ENCODE peak calls at places on chromosomes 11 and 22, in seven cellular contexts. One of them, this sample, is unnamed.
A peak's percentile ranks its signal among the peaks of the same experiment; 100 is the strongest.

GRCh38 chr22:47847281-47847890 is 1084.9 kb downstream of the TBC1D22A start:
- DNase-seq in activated T-helper 1 cell treated with anti-CD3 and anti-CD28 coated beads, Interleukin-2, amount 50 U/mL, for 16 hours: no peak
- DNase-seq in epithelial cell of esophagus: no peak
- DNase-seq in hippocampal formation: no peak
- DNase-seq in HL-60: no peak
- DNase-seq in Calu3: no peak
- DNase-seq in activated naive CD4-positive, alpha-beta T cell: no peak
- DNase-seq in this sample: no peak

GRCh38 chr11:97567801-97568200 is 1178.0 kb downstream of the JRKL start:
- DNase-seq in activated T-helper 1 cell treated with anti-CD3 and anti-CD28 coated beads, Interleukin-2, amount 50 U/mL, for 16 hours: no peak
- DNase-seq in epithelial cell of esophagus: no peak
- DNase-seq in hippocampal formation: no peak
- DNase-seq in HL-60: no peak
- DNase-seq in Calu3: no peak
- DNase-seq in activated naive CD4-positive, alpha-beta T cell: no peak
- DNase-seq in this sample: no peak

GRCh38 chr22:47144791-47145425 is 382.5 kb downstream of the TBC1D22A start:
- DNase-seq in activated T-helper 1 cell treated with anti-CD3 and anti-CD28 coated beads, Interleukin-2, amount 50 U/mL, for 16 hours: no peak
- DNase-seq in epithelial cell of esophagus: no peak
- DNase-seq in hippocampal formation: no peak
- DNase-seq in HL-60: no peak
- DNase-seq in Calu3: no peak
- DNase-seq in activated naive CD4-positive, alpha-beta T cell: no peak
- DNase-seq in this sample: no peak

GRCh38 chr11:77113382-77114088 is 10.9 kb downstream of the OMP start:
- DNase-seq in activated T-helper 1 cell treated with anti-CD3 and anti-CD28 coated beads, Interleukin-2, amount 50 U/mL, for 16 hours: no peak
- DNase-seq in epithelial cell of esophagus: peak; percentile 40
- DNase-seq in hippocampal formation: no peak
- DNase-seq in HL-60: no peak
- DNase-seq in Calu3: peak; percentile 76
- DNase-seq in activated naive CD4-positive, alpha-beta T cell: peak; percentile 2
- DNase-seq in this sample: peak; percentile 88

GRCh38 chr11:115676768-115677167 is 172.6 kb upstream of the CADM1 start:
- DNase-seq in activated T-helper 1 cell treated with anti-CD3 and anti-CD28 coated beads, Interleukin-2, amount 50 U/mL, for 16 hours: no peak
- DNase-seq in epithelial cell of esophagus: no peak
- DNase-seq in hippocampal formation: no peak
- DNase-seq in HL-60: no peak
- DNase-seq in Calu3: no peak
- DNase-seq in activated naive CD4-positive, alpha-beta T cell: no peak
- DNase-seq in this sample: no peak

GRCh38 chr11:114154271-114155047 is 94.9 kb downstream of the ZBTB16 start:
- DNase-seq in activated T-helper 1 cell treated with anti-CD3 and anti-CD28 coated beads, Interleukin-2, amount 50 U/mL, for 16 hours: no peak
- DNase-seq in epithelial cell of esophagus: peak; percentile 90
- DNase-seq in hippocampal formation: no peak
- DNase-seq in HL-60: peak; percentile 88
- DNase-seq in Calu3: no peak
- DNase-seq in activated naive CD4-positive, alpha-beta T cell: no peak
- DNase-seq in this sample: no peak

GRCh38 chr11:125569913-125570621 is 790 bp downstream of the EI24 start:
- DNase-seq in activated T-helper 1 cell treated with anti-CD3 and anti-CD28 coated beads, Interleukin-2, amount 50 U/mL, for 16 hours: no peak
- DNase-seq in epithelial cell of esophagus: peak; percentile 49
- DNase-seq in hippocampal formation: no peak
- DNase-seq in HL-60: no peak
- DNase-seq in Calu3: no peak
- DNase-seq in activated naive CD4-positive, alpha-beta T cell: no peak
- DNase-seq in this sample: no peak

GRCh38 chr22:30176431-30176830 is 70.1 kb downstream of the LIF start:
- DNase-seq in activated T-helper 1 cell treated with anti-CD3 and anti-CD28 coated beads, Interleukin-2, amount 50 U/mL, for 16 hours: no peak
- DNase-seq in epithelial cell of esophagus: peak; percentile 60
- DNase-seq in hippocampal formation: no peak
- DNase-seq in HL-60: no peak
- DNase-seq in Calu3: no peak
- DNase-seq in activated naive CD4-positive, alpha-beta T cell: no peak
- DNase-seq in this sample: no peak

GRCh38 chr11:70891844-70892380 is 360.5 kb downstream of the SHANK2 start:
- DNase-seq in activated T-helper 1 cell treated with anti-CD3 and anti-CD28 coated beads, Interleukin-2, amount 50 U/mL, for 16 hours: no peak
- DNase-seq in epithelial cell of esophagus: no peak
- DNase-seq in hippocampal formation: no peak
- DNase-seq in HL-60: no peak
- DNase-seq in Calu3: no peak
- DNase-seq in activated naive CD4-positive, alpha-beta T cell: no peak
- DNase-seq in this sample: no peak

GRCh38 chr11:83666149-83666548 is 380.0 kb upstream of the CCDC90B start:
- DNase-seq in activated T-helper 1 cell treated with anti-CD3 and anti-CD28 coated beads, Interleukin-2, amount 50 U/mL, for 16 hours: no peak
- DNase-seq in epithelial cell of esophagus: no peak
- DNase-seq in hippocampal formation: no peak
- DNase-seq in HL-60: no peak
- DNase-seq in Calu3: no peak
- DNase-seq in activated naive CD4-positive, alpha-beta T cell: no peak
- DNase-seq in this sample: no peak